ENCODE peak calls at places on chromosome 16, in six cellular contexts. P is AG04449, V is NCI-H2081, C is heart right ventricle, Y is Panc1, Q is H54. L is an unnamed sample.

GRCh38 chr16:4011225-4011939 is 104.9 kb downstream of the ADCY9 start:
- DNase-seq in P (no peak), V (no peak), C (no peak), Y (no peak), Q (no peak), L (no peak)

GRCh38 chr16:80903616-80904015 is 99.2 kb upstream of the CDYL2 start:
- DNase-seq in P (no peak), V (no peak), C (no peak), Y (no peak), Q (no peak), L (no peak)

GRCh38 chr16:678858-679807 is 1.1 kb upstream of the STUB1 start:
- DNase-seq in P (no peak), V (peak; percentile 35), C (peak; percentile 82), Y (no peak), Q (peak; percentile 61), L (peak; percentile 67)

GRCh38 chr16:9695152-9695551 is 487.1 kb downstream of the GRIN2A start:
- DNase-seq in P (no peak), V (no peak), C (no peak), Y (no peak), Q (no peak), L (no peak)

GRCh38 chr16:27726621-27727275 is 176.8 kb downstream of the KATNIP start:
- DNase-seq in P (no peak), V (no peak), C (no peak), Y (peak; percentile 71), Q (peak; percentile 56), L (no peak)

GRCh38 chr16:27650073-27650701 is 100.2 kb downstream of the KATNIP start:
- DNase-seq in P (no peak), V (no peak), C (no peak), Y (no peak), Q (no peak), L (no peak)

GRCh38 chr16:74984670-74985411 is at the start of gene WDR59:
- DNase-seq in P (peak; percentile 90), V (peak; percentile 98), C (peak; percentile 98), Y (peak; percentile 94), Q (peak; percentile 96), L (peak; percentile 94)

GRCh38 chr16:27221576-27222498 is 18.5 kb downstream of the KDM8 start:
- DNase-seq in P (no peak), V (no peak), C (peak; percentile 57), Y (no peak), Q (no peak), L (no peak)

GRCh38 chr16:2952679-2953078 is 11.4 kb upstream of the KREMEN2 start:
- DNase-seq in P (no peak), V (peak; percentile 92), C (no peak), Y (no peak), Q (no peak), L (no peak)

GRCh38 chr16:54707813-54708212 is 222.9 kb upstream of the IRX5 start:
- DNase-seq in P (no peak), V (no peak), C (no peak), Y (no peak), Q (no peak), L (no peak)

GRCh38 chr16:47311738-47312505 is 148.9 kb downstream of the ITFG1 start:
- DNase-seq in P (no peak), V (no peak), C (no peak), Y (no peak), Q (no peak), L (no peak)

GRCh38 chr16:51393381-51394005 is 242.4 kb upstream of the SALL1 start:
- DNase-seq in P (no peak), V (no peak), C (no peak), Y (peak; percentile 15), Q (no peak), L (no peak)

GRCh38 chr16:56634715-56635440 is 2.4 kb downstream of the MT1M start:
- DNase-seq in P (no peak), V (no peak), C (no peak), Y (no peak), Q (no peak), L (no peak)

GRCh38 chr16:81838794-81839193 is 59.7 kb downstream of the PLCG2 start:
- DNase-seq in P (no peak), V (no peak), C (no peak), Y (no peak), Q (peak; percentile 49), L (no peak)